ENCODE peak calls at places on chromosome 13, in four cellular contexts. One of them, this sample, is unnamed.

GRCh38 chr13:113408562-113408961 is 44.6 kb upstream of the GRTP1 start:
- DNase-seq in HepG2: no peak
- DNase-seq in K562: no peak
- DNase-seq in GM12878: no peak
- DNase-seq in this sample: no peak

GRCh38 chr13:113091891-113092775 is 13.5 kb upstream of the F7 start:
- DNase-seq in HepG2: no peak
- DNase-seq in K562: no peak
- DNase-seq in GM12878: no peak
- DNase-seq in this sample: no peak

GRCh38 chr13:42405665-42406390 is 133.9 kb downstream of the AKAP11 start:
- DNase-seq in HepG2: no peak
- DNase-seq in K562: no peak
- DNase-seq in GM12878: peak
- DNase-seq in this sample: no peak

GRCh38 chr13:23509781-23510543 is 60.2 kb upstream of the TNFRSF19 start:
- DNase-seq in HepG2: no peak
- DNase-seq in K562: no peak
- DNase-seq in GM12878: no peak
- DNase-seq in this sample: no peak

GRCh38 chr13:65926750-65927171 is 1303.4 kb downstream of the PCDH9 start:
- DNase-seq in HepG2: peak
- DNase-seq in K562: peak
- DNase-seq in GM12878: no peak
- DNase-seq in this sample: no peak

GRCh38 chr13:77565635-77566034 is 30.1 kb downstream of the SCEL start:
- DNase-seq in HepG2: peak
- DNase-seq in K562: peak
- DNase-seq in GM12878: no peak
- DNase-seq in this sample: peak

GRCh38 chr13:66576381-66576780 is 653.8 kb downstream of the PCDH9 start:
- DNase-seq in HepG2: no peak
- DNase-seq in K562: no peak
- DNase-seq in GM12878: no peak
- DNase-seq in this sample: no peak

GRCh38 chr13:23392313-23392712 is 41.2 kb downstream of the SACS start:
- DNase-seq in HepG2: no peak
- DNase-seq in K562: no peak
- DNase-seq in GM12878: no peak
- DNase-seq in this sample: no peak

GRCh38 chr13:108037348-108037747 is 178.0 kb downstream of the LIG4 start:
- DNase-seq in HepG2: no peak
- DNase-seq in K562: no peak
- DNase-seq in GM12878: no peak
- DNase-seq in this sample: no peak

GRCh38 chr13:44188257-44188656 is 185.4 kb upstream of the SERP2 start:
- DNase-seq in HepG2: no peak
- DNase-seq in K562: no peak
- DNase-seq in GM12878: no peak
- DNase-seq in this sample: no peak

GRCh38 chr13:85588359-85588758 is 210.9 kb downstream of the SLITRK6 start:
- DNase-seq in HepG2: no peak
- DNase-seq in K562: no peak
- DNase-seq in GM12878: no peak
- DNase-seq in this sample: no peak

GRCh38 chr13:95300625-95301134 is 571 bp downstream of the ABCC4 start:
- DNase-seq in HepG2: peak
- DNase-seq in K562: peak
- DNase-seq in GM12878: no peak
- DNase-seq in this sample: peak

GRCh38 chr13:31901985-31902384 is 129.6 kb upstream of the FRY start:
- DNase-seq in HepG2: no peak
- DNase-seq in K562: no peak
- DNase-seq in GM12878: no peak
- DNase-seq in this sample: no peak

GRCh38 chr13:75725784-75726183 is 89.7 kb downstream of the LMO7 start:
- DNase-seq in HepG2: no peak
- DNase-seq in K562: no peak
- DNase-seq in GM12878: no peak
- DNase-seq in this sample: no peak

GRCh38 chr13:50626031-50626643 is 217.4 kb downstream of the DLEU7 start:
- DNase-seq in HepG2: no peak
- DNase-seq in K562: peak
- DNase-seq in GM12878: no peak
- DNase-seq in this sample: no peak

GRCh38 chr13:57634829-57635165 is 3.3 kb downstream of the PCDH17 start:
- DNase-seq in HepG2: no peak
- DNase-seq in K562: no peak
- DNase-seq in GM12878: no peak
- DNase-seq in this sample: no peak

GRCh38 chr13:35882722-35883497 is 248.3 kb downstream of the DCLK1 start:
- DNase-seq in HepG2: no peak
- DNase-seq in K562: no peak
- DNase-seq in GM12878: no peak
- DNase-seq in this sample: no peak

GRCh38 chr13:45538382-45538781 is 73.6 kb downstream of the COG3 start:
- DNase-seq in HepG2: no peak
- DNase-seq in K562: no peak
- DNase-seq in GM12878: no peak
- DNase-seq in this sample: no peak

GRCh38 chr13:26500618-26501320 is 56.7 kb upstream of the WASF3 start:
- DNase-seq in HepG2: no peak
- DNase-seq in K562: no peak
- DNase-seq in GM12878: no peak
- DNase-seq in this sample: no peak

GRCh38 chr13:28037399-28037798 is 48.9 kb upstream of the URAD start:
- DNase-seq in HepG2: no peak
- DNase-seq in K562: no peak
- DNase-seq in GM12878: no peak
- DNase-seq in this sample: no peak

GRCh38 chr13:19055611-19056010 is 126.0 kb downstream of the TUBA3C start:
- DNase-seq in HepG2: no peak
- DNase-seq in K562: no peak
- DNase-seq in GM12878: no peak
- DNase-seq in this sample: no peak

GRCh38 chr13:23488442-23488841 is 54.9 kb upstream of the SACS start:
- DNase-seq in HepG2: peak
- DNase-seq in K562: no peak
- DNase-seq in GM12878: no peak
- DNase-seq in this sample: no peak

GRCh38 chr13:36029171-36029570 is 102.0 kb downstream of the DCLK1 start:
- DNase-seq in HepG2: no peak
- DNase-seq in K562: no peak
- DNase-seq in GM12878: no peak
- DNase-seq in this sample: peak

GRCh38 chr13:23020246-23020843 is 160.4 kb upstream of the SGCG start:
- DNase-seq in HepG2: peak
- DNase-seq in K562: peak
- DNase-seq in GM12878: peak
- DNase-seq in this sample: peak

GRCh38 chr13:96958286-96958891 is 35.9 kb downstream of the OXGR1 start:
- DNase-seq in HepG2: peak
- DNase-seq in K562: no peak
- DNase-seq in GM12878: no peak
- DNase-seq in this sample: peak

GRCh38 chr13:98173431-98173921 is 3.6 kb downstream of the RNF113B start:
- DNase-seq in HepG2: peak
- DNase-seq in K562: no peak
- DNase-seq in GM12878: no peak
- DNase-seq in this sample: no peak

GRCh38 chr13:102138635-102139225 is 263.1 kb downstream of the FGF14 start:
- DNase-seq in HepG2: no peak
- DNase-seq in K562: no peak
- DNase-seq in GM12878: no peak
- DNase-seq in this sample: no peak

GRCh38 chr13:97308735-97309429 is 86.7 kb downstream of the MBNL2 start:
- DNase-seq in HepG2: peak
- DNase-seq in K562: no peak
- DNase-seq in GM12878: no peak
- DNase-seq in this sample: no peak

GRCh38 chr13:97182065-97182890 is 39.9 kb upstream of the MBNL2 start:
- DNase-seq in HepG2: no peak
- DNase-seq in K562: no peak
- DNase-seq in GM12878: no peak
- DNase-seq in this sample: no peak

GRCh38 chr13:33548065-33548464 is 262.5 kb upstream of the STARD13 start:
- DNase-seq in HepG2: no peak
- DNase-seq in K562: no peak
- DNase-seq in GM12878: no peak
- DNase-seq in this sample: no peak
- TF ChIP-seq SP1 in HepG2: no peak
- TF ChIP-seq SP1 in K562: no peak
- TF ChIP-seq SP1 in GM12878: no peak
- TF ChIP-seq SP1 in this sample: no peak

GRCh38 chr13:41061075-41061913 is at the start of gene WBP4:
- DNase-seq in HepG2: peak
- DNase-seq in K562: peak
- DNase-seq in GM12878: peak
- DNase-seq in this sample: peak

GRCh38 chr13:41061914-41062837 is 867 bp downstream of the WBP4 start:
- DNase-seq in HepG2: no peak
- DNase-seq in K562: peak
- DNase-seq in GM12878: no peak
- DNase-seq in this sample: peak

GRCh38 chr13:41064493-41064892 is 3.2 kb downstream of the WBP4 start:
- DNase-seq in HepG2: no peak
- DNase-seq in K562: no peak
- DNase-seq in GM12878: no peak
- DNase-seq in this sample: no peak

GRCh38 chr13:41060723-41061074 is 610 bp upstream of the WBP4 start:
- DNase-seq in HepG2: peak
- DNase-seq in K562: peak
- DNase-seq in GM12878: peak
- DNase-seq in this sample: peak

GRCh38 chr13:41065098-41065497 is 3.8 kb downstream of the WBP4 start:
- DNase-seq in HepG2: no peak
- DNase-seq in K562: no peak
- DNase-seq in GM12878: no peak
- DNase-seq in this sample: no peak
- TF ChIP-seq TARDBP in HepG2: no peak
- TF ChIP-seq TARDBP in K562: no peak
- TF ChIP-seq TARDBP in GM12878: no peak
- TF ChIP-seq TARDBP in this sample: no peak

GRCh38 chr13:60611523-60611922 is 214.5 kb downstream of the TDRD3 start:
- DNase-seq in HepG2: no peak
- DNase-seq in K562: no peak
- DNase-seq in GM12878: no peak
- DNase-seq in this sample: no peak

GRCh38 chr13:60612593-60612992 is 215.6 kb downstream of the TDRD3 start:
- DNase-seq in HepG2: no peak
- DNase-seq in K562: no peak
- DNase-seq in GM12878: no peak
- DNase-seq in this sample: no peak

GRCh38 chr13:60617863-60618733 is 221.1 kb downstream of the TDRD3 start:
- DNase-seq in HepG2: peak
- DNase-seq in K562: no peak
- DNase-seq in GM12878: no peak
- DNase-seq in this sample: peak

DNA sequence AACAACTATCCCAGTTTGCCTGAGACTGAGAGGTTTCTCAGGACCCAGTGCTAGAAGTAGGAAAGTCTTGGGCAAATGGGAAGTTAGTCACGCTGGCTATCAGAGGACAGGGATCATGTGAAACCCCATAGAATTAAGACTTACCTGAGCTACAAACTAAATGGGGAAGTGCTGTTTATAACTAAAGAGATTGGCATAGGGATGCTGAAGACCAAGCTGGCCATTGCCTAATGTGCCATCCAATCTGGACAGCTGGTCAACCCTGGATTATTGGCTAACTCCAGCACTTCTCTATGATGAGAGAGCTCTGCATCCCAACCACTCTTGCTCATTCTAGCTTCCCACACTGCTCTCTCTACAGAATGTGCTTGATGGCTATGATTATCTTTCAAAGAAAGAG is 216.1 kb downstream of the TDRD3 start:
- DNase-seq in HepG2: no peak
- DNase-seq in K562: no peak
- DNase-seq in GM12878: no peak
- DNase-seq in this sample: no peak
- TF ChIP-seq SP1 in HepG2: no peak
- TF ChIP-seq SP1 in K562: no peak
- TF ChIP-seq SP1 in GM12878: no peak
- TF ChIP-seq SP1 in this sample: no peak

GRCh38 chr13:86848716-86849115 is 822.5 kb upstream of the SLITRK5 start:
- DNase-seq in HepG2: no peak
- DNase-seq in K562: no peak
- DNase-seq in GM12878: no peak
- DNase-seq in this sample: no peak
- TF ChIP-seq TARDBP in HepG2: no peak
- TF ChIP-seq TARDBP in K562: no peak
- TF ChIP-seq TARDBP in GM12878: no peak
- TF ChIP-seq TARDBP in this sample: no peak